ENCODE peak calls at places on chromosomes 16 and 17, in ten cellular contexts. One of them, this sample, is unnamed.

GRCh38 chr17:73007447-73007846 is 85.0 kb downstream of the SLC39A11 start:
- DNase-seq in lower lobe of right lung: no peak
- DNase-seq in heart left ventricle: no peak
- DNase-seq in heart right ventricle: no peak
- DNase-seq in left ventricle myocardium inferior: no peak
- DNase-seq in SJCRH30: peak; percentile 28
- DNase-seq in BE2C: no peak
- DNase-seq in CD8-positive, alpha-beta T cell: no peak
- DNase-seq in neuronal stem cell: no peak
- DNase-seq in left lung: no peak
- DNase-seq in this sample: no peak

GRCh38 chr17:82698974-82699442 is 510 bp upstream of the RAB40B start:
- DNase-seq in neuronal stem cell: peak; percentile 40
- DNase-seq in BE2C: no peak
- DNase-seq in CD8-positive, alpha-beta T cell: no peak
- DNase-seq in lower lobe of right lung: peak; percentile 54
- DNase-seq in left ventricle myocardium inferior: no peak
- DNase-seq in SJCRH30: no peak
- DNase-seq in left lung: no peak
- DNase-seq in heart left ventricle: no peak
- DNase-seq in heart right ventricle: no peak
- DNase-seq in this sample: no peak

GRCh38 chr16:29940656-29941055 is 14.6 kb upstream of the KCTD13 start:
- DNase-seq in SJCRH30: no peak
- DNase-seq in heart right ventricle: no peak
- DNase-seq in left ventricle myocardium inferior: no peak
- DNase-seq in left lung: no peak
- DNase-seq in CD8-positive, alpha-beta T cell: no peak
- DNase-seq in heart left ventricle: no peak
- DNase-seq in BE2C: no peak
- DNase-seq in neuronal stem cell: no peak
- DNase-seq in lower lobe of right lung: no peak
- DNase-seq in this sample: no peak

GRCh38 chr16:49608095-49608494 is 234.5 kb downstream of the C16orf78 start:
- DNase-seq in heart right ventricle: no peak
- DNase-seq in left lung: no peak
- DNase-seq in neuronal stem cell: no peak
- DNase-seq in SJCRH30: peak; percentile 23
- DNase-seq in left ventricle myocardium inferior: no peak
- DNase-seq in CD8-positive, alpha-beta T cell: no peak
- DNase-seq in BE2C: peak; percentile 40
- DNase-seq in lower lobe of right lung: no peak
- DNase-seq in heart left ventricle: no peak
- DNase-seq in this sample: no peak

GRCh38 chr16:47644166-47644565 is 183.0 kb downstream of the PHKB start:
- DNase-seq in lower lobe of right lung: no peak
- DNase-seq in neuronal stem cell: no peak
- DNase-seq in heart right ventricle: no peak
- DNase-seq in CD8-positive, alpha-beta T cell: no peak
- DNase-seq in SJCRH30: peak; percentile 11
- DNase-seq in left lung: no peak
- DNase-seq in heart left ventricle: no peak
- DNase-seq in left ventricle myocardium inferior: no peak
- DNase-seq in BE2C: no peak
- DNase-seq in this sample: no peak

GRCh38 chr16:22736791-22737190 is 77.2 kb upstream of the HS3ST2 start:
- DNase-seq in heart right ventricle: no peak
- DNase-seq in SJCRH30: no peak
- DNase-seq in heart left ventricle: no peak
- DNase-seq in left lung: no peak
- DNase-seq in lower lobe of right lung: no peak
- DNase-seq in BE2C: no peak
- DNase-seq in neuronal stem cell: no peak
- DNase-seq in left ventricle myocardium inferior: no peak
- DNase-seq in CD8-positive, alpha-beta T cell: no peak
- DNase-seq in this sample: no peak

GRCh38 chr17:77935121-77935571 is 23.4 kb upstream of the TNRC6C start:
- DNase-seq in heart left ventricle: no peak
- DNase-seq in heart right ventricle: no peak
- DNase-seq in BE2C: no peak
- DNase-seq in SJCRH30: no peak
- DNase-seq in left lung: no peak
- DNase-seq in CD8-positive, alpha-beta T cell: no peak
- DNase-seq in neuronal stem cell: no peak
- DNase-seq in left ventricle myocardium inferior: no peak
- DNase-seq in lower lobe of right lung: no peak
- DNase-seq in this sample: no peak

GRCh38 chr17:39057807-39058206 is 90.6 kb upstream of the FBXO47 start:
- DNase-seq in left lung: no peak
- DNase-seq in neuronal stem cell: no peak
- DNase-seq in CD8-positive, alpha-beta T cell: no peak
- DNase-seq in heart left ventricle: no peak
- DNase-seq in lower lobe of right lung: no peak
- DNase-seq in left ventricle myocardium inferior: no peak
- DNase-seq in BE2C: no peak
- DNase-seq in heart right ventricle: no peak
- DNase-seq in SJCRH30: no peak
- DNase-seq in this sample: no peak

GRCh38 chr17:35084987-35085386 is 21.5 kb upstream of the RFFL start:
- DNase-seq in BE2C: no peak
- DNase-seq in SJCRH30: no peak
- DNase-seq in left ventricle myocardium inferior: no peak
- DNase-seq in heart left ventricle: no peak
- DNase-seq in heart right ventricle: no peak
- DNase-seq in neuronal stem cell: no peak
- DNase-seq in CD8-positive, alpha-beta T cell: no peak
- DNase-seq in lower lobe of right lung: no peak
- DNase-seq in left lung: no peak
- DNase-seq in this sample: no peak

GRCh38 chr17:75827291-75828050 is 16.7 kb downstream of the UNC13D start:
- DNase-seq in BE2C: peak; percentile 93
- DNase-seq in left ventricle myocardium inferior: peak; percentile 76
- DNase-seq in heart left ventricle: peak; percentile 88
- DNase-seq in heart right ventricle: peak; percentile 79
- DNase-seq in neuronal stem cell: peak; percentile 69
- DNase-seq in CD8-positive, alpha-beta T cell: peak; percentile 46
- DNase-seq in SJCRH30: peak; percentile 82
- DNase-seq in left lung: peak; percentile 78
- DNase-seq in lower lobe of right lung: no peak
- DNase-seq in this sample: peak; percentile 83

GRCh38 chr17:77961741-77962140 is 3.2 kb downstream of the TNRC6C start:
- DNase-seq in heart left ventricle: no peak
- DNase-seq in CD8-positive, alpha-beta T cell: no peak
- DNase-seq in lower lobe of right lung: no peak
- DNase-seq in left ventricle myocardium inferior: no peak
- DNase-seq in neuronal stem cell: no peak
- DNase-seq in heart right ventricle: no peak
- DNase-seq in BE2C: no peak
- DNase-seq in left lung: no peak
- DNase-seq in SJCRH30: peak; percentile 58
- DNase-seq in this sample: no peak

GRCh38 chr16:84557504-84557903 is 53.0 kb upstream of the MEAK7 start:
- DNase-seq in neuronal stem cell: no peak
- DNase-seq in left ventricle myocardium inferior: no peak
- DNase-seq in SJCRH30: no peak
- DNase-seq in BE2C: no peak
- DNase-seq in lower lobe of right lung: peak; percentile 27
- DNase-seq in left lung: no peak
- DNase-seq in heart left ventricle: no peak
- DNase-seq in heart right ventricle: no peak
- DNase-seq in CD8-positive, alpha-beta T cell: no peak
- DNase-seq in this sample: no peak

GRCh38 chr16:25097304-25097988 is 14.1 kb upstream of the LCMT1 start:
- DNase-seq in SJCRH30: peak; percentile 14
- DNase-seq in left ventricle myocardium inferior: no peak
- DNase-seq in BE2C: no peak
- DNase-seq in CD8-positive, alpha-beta T cell: no peak
- DNase-seq in left lung: no peak
- DNase-seq in neuronal stem cell: no peak
- DNase-seq in heart right ventricle: no peak
- DNase-seq in lower lobe of right lung: no peak
- DNase-seq in heart left ventricle: no peak
- DNase-seq in this sample: no peak

GRCh38 chr16:3364774-3365427 is 9.2 kb downstream of the OR2C1 start:
- DNase-seq in lower lobe of right lung: peak; percentile 89
- DNase-seq in heart left ventricle: peak; percentile 92
- DNase-seq in left ventricle myocardium inferior: peak; percentile 86
- DNase-seq in BE2C: peak; percentile 98
- DNase-seq in neuronal stem cell: no peak
- DNase-seq in left lung: peak; percentile 87
- DNase-seq in SJCRH30: no peak
- DNase-seq in heart right ventricle: peak; percentile 88
- DNase-seq in CD8-positive, alpha-beta T cell: peak; percentile 67
- DNase-seq in this sample: peak; percentile 81

GRCh38 chr17:58702708-58703107 is 10.3 kb downstream of the RAD51C start:
- DNase-seq in CD8-positive, alpha-beta T cell: no peak
- DNase-seq in lower lobe of right lung: no peak
- DNase-seq in heart right ventricle: no peak
- DNase-seq in left ventricle myocardium inferior: no peak
- DNase-seq in heart left ventricle: no peak
- DNase-seq in SJCRH30: no peak
- DNase-seq in BE2C: no peak
- DNase-seq in left lung: no peak
- DNase-seq in neuronal stem cell: no peak
- DNase-seq in this sample: no peak

GRCh38 chr17:17313350-17313991 is 10.3 kb downstream of the NT5M start:
- DNase-seq in left ventricle myocardium inferior: peak; percentile 31
- DNase-seq in left lung: peak; percentile 76
- DNase-seq in SJCRH30: no peak
- DNase-seq in lower lobe of right lung: peak; percentile 68
- DNase-seq in heart right ventricle: peak; percentile 39
- DNase-seq in CD8-positive, alpha-beta T cell: peak; percentile 61
- DNase-seq in neuronal stem cell: no peak
- DNase-seq in heart left ventricle: no peak
- DNase-seq in BE2C: peak; percentile 33
- DNase-seq in this sample: peak; percentile 70

GRCh38 chr16:3304370-3304769 is 860 bp downstream of the TIGD7 start:
- DNase-seq in CD8-positive, alpha-beta T cell: no peak
- DNase-seq in neuronal stem cell: no peak
- DNase-seq in left lung: no peak
- DNase-seq in SJCRH30: no peak
- DNase-seq in BE2C: no peak
- DNase-seq in heart right ventricle: no peak
- DNase-seq in left ventricle myocardium inferior: no peak
- DNase-seq in heart left ventricle: no peak
- DNase-seq in lower lobe of right lung: no peak
- DNase-seq in this sample: no peak

GRCh38 chr17:35052240-35052608 is 11.3 kb downstream of the RFFL start:
- DNase-seq in CD8-positive, alpha-beta T cell: no peak
- DNase-seq in neuronal stem cell: no peak
- DNase-seq in left lung: no peak
- DNase-seq in heart left ventricle: no peak
- DNase-seq in BE2C: no peak
- DNase-seq in SJCRH30: no peak
- DNase-seq in lower lobe of right lung: no peak
- DNase-seq in left ventricle myocardium inferior: no peak
- DNase-seq in heart right ventricle: no peak
- DNase-seq in this sample: no peak

DNA sequence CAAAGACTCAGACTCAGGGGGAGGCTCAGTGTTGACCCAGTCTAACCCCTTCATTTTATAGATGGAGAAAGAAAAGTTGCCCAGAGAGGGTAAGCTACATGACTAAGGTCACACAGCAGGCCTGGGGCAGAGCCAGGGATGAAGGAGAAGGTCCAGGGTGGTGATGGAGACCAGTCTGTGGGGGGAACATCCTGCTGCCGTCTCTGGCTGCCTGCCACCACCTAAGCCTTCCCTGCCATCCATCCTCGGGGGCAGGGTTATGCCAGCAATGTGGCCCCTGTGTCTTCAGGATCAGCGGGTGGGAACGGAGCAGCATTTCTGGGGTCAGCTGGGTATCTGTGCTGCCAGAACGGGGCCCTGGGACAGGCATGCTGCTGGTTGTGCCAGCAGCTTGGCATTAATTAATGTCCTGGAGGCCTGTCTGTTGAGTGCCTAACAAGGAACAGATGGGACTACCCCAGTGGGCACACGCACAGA is 5.5 kb downstream of the DOK4 start:
- DNase-seq in left ventricle myocardium inferior: no peak
- DNase-seq in BE2C: peak; percentile 61
- DNase-seq in SJCRH30: no peak
- DNase-seq in neuronal stem cell: no peak
- DNase-seq in left lung: no peak
- DNase-seq in heart left ventricle: no peak
- DNase-seq in CD8-positive, alpha-beta T cell: no peak
- DNase-seq in heart right ventricle: no peak
- DNase-seq in lower lobe of right lung: no peak
- DNase-seq in this sample: no peak
- H3K4me1 ChIP-seq in left ventricle myocardium inferior: peaks cover 67% of the 10 kb centered on the region
- H3K4me1 ChIP-seq in BE2C: peaks cover 17% of the 10 kb centered on the region
- H3K4me1 ChIP-seq in SJCRH30: no peaks in the 10 kb centered on the region
- H3K4me1 ChIP-seq in neuronal stem cell: peaks cover 33% of the 10 kb centered on the region
- H3K4me1 ChIP-seq in left lung: peaks cover 55% of the 10 kb centered on the region
- H3K4me1 ChIP-seq in heart left ventricle: peaks cover 55% of the 10 kb centered on the region
- H3K4me1 ChIP-seq in CD8-positive, alpha-beta T cell: peaks cover 27% of the 10 kb centered on the region
- H3K4me1 ChIP-seq in heart right ventricle: peaks cover 16% of the 10 kb centered on the region
- H3K4me1 ChIP-seq in lower lobe of right lung: peaks cover 73% of the 10 kb centered on the region
- H3K4me1 ChIP-seq in this sample: peaks cover 19% of the 10 kb centered on the region

GRCh38 chr17:68290268-68290954 is 516 bp downstream of the SLC16A6 start:
- DNase-seq in neuronal stem cell: no peak
- DNase-seq in SJCRH30: no peak
- DNase-seq in BE2C: peak; percentile 34
- DNase-seq in lower lobe of right lung: peak; percentile 71
- DNase-seq in heart left ventricle: peak; percentile 68
- DNase-seq in CD8-positive, alpha-beta T cell: peak; percentile 43
- DNase-seq in left ventricle myocardium inferior: peak; percentile 35
- DNase-seq in left lung: peak; percentile 92
- DNase-seq in heart right ventricle: peak; percentile 34
- DNase-seq in this sample: peak; percentile 73
- H3K4me3 ChIP-seq in neuronal stem cell: peak overlapping the region; percentile 74
- H3K4me3 ChIP-seq in SJCRH30: peak overlapping the region; percentile 71
- H3K4me3 ChIP-seq in BE2C: peak overlapping the region; percentile 72
- H3K4me3 ChIP-seq in lower lobe of right lung: peak overlapping the region; percentile 63
- H3K4me3 ChIP-seq in heart left ventricle: peak overlapping the region; percentile 70
- H3K4me3 ChIP-seq in CD8-positive, alpha-beta T cell: peak overlapping the region; percentile 89
- H3K4me3 ChIP-seq in left ventricle myocardium inferior: peak overlapping the region; percentile 81
- H3K4me3 ChIP-seq in left lung: peak overlapping the region; percentile 48
- H3K4me3 ChIP-seq in heart right ventricle: peak overlapping the region; percentile 72
- H3K4me3 ChIP-seq in this sample: peak overlapping the region; percentile 86

GRCh38 chr17:50634123-50634914 is at the start of gene ABCC3:
- DNase-seq in CD8-positive, alpha-beta T cell: no peak
- DNase-seq in heart left ventricle: no peak
- DNase-seq in lower lobe of right lung: peak; percentile 77
- DNase-seq in left lung: peak; percentile 92
- DNase-seq in BE2C: peak; percentile 34
- DNase-seq in heart right ventricle: peak; percentile 55
- DNase-seq in left ventricle myocardium inferior: peak; percentile 30
- DNase-seq in SJCRH30: no peak
- DNase-seq in neuronal stem cell: no peak
- DNase-seq in this sample: no peak
- H3K27me3 ChIP-seq in CD8-positive, alpha-beta T cell: peaks cover 29% of the 10 kb centered on the region
- H3K27me3 ChIP-seq in heart left ventricle: peaks cover 42% of the 10 kb centered on the region
- H3K27me3 ChIP-seq in lower lobe of right lung: peaks cover 34% of the 10 kb centered on the region
- H3K27me3 ChIP-seq in left lung: peaks cover 68% of the 10 kb centered on the region
- H3K27me3 ChIP-seq in BE2C: peaks cover 14% of the 10 kb centered on the region
- H3K27me3 ChIP-seq in heart right ventricle: peaks cover 16% of the 10 kb centered on the region
- H3K27me3 ChIP-seq in left ventricle myocardium inferior: peaks cover 84% of the 10 kb centered on the region
- H3K27me3 ChIP-seq in SJCRH30: no peaks in the 10 kb centered on the region
- H3K27me3 ChIP-seq in neuronal stem cell: peaks cover 54% of the 10 kb centered on the region
- H3K27me3 ChIP-seq in this sample: peaks cover 40% of the 10 kb centered on the region

GRCh38 chr17:64778102-64778366 is 115.9 kb upstream of the SMURF2 start:
- DNase-seq in left ventricle myocardium inferior: no peak
- DNase-seq in neuronal stem cell: no peak
- DNase-seq in lower lobe of right lung: no peak
- DNase-seq in SJCRH30: no peak
- DNase-seq in CD8-positive, alpha-beta T cell: no peak
- DNase-seq in heart left ventricle: no peak
- DNase-seq in BE2C: no peak
- DNase-seq in left lung: no peak
- DNase-seq in heart right ventricle: no peak
- DNase-seq in this sample: no peak
- H3K4me1 ChIP-seq in left ventricle myocardium inferior: peaks cover 71% of the 10 kb centered on the region
- H3K4me1 ChIP-seq in neuronal stem cell: peaks cover 16% of the 10 kb centered on the region
- H3K4me1 ChIP-seq in lower lobe of right lung: peaks cover 83% of the 10 kb centered on the region
- H3K4me1 ChIP-seq in SJCRH30: peaks cover 19% of the 10 kb centered on the region
- H3K4me1 ChIP-seq in CD8-positive, alpha-beta T cell: peaks cover 37% of the 10 kb centered on the region
- H3K4me1 ChIP-seq in heart left ventricle: peaks cover 54% of the 10 kb centered on the region
- H3K4me1 ChIP-seq in BE2C: peaks cover 6% of the 10 kb centered on the region
- H3K4me1 ChIP-seq in left lung: peaks cover 39% of the 10 kb centered on the region
- H3K4me1 ChIP-seq in heart right ventricle: peaks cover 31% of the 10 kb centered on the region
- H3K4me1 ChIP-seq in this sample: peaks cover 22% of the 10 kb centered on the region

This sample was measured in CD8-positive, alpha-beta memory T cell.